ENCODE peak calls at places on chromosomes 7 and 10, in seven cellular contexts. T is ovary, L is adrenal gland, Y is astrocyte of the spinal cord, H is AG04449, M is endodermal cell, K is AG09309. N is an unnamed sample.

GRCh38 chr7:150830957-150831356 is 21.4 kb upstream of the AOC1 start:
- DNase-seq in T (no peak), L (no peak), Y (no peak), H (no peak), M (no peak), K (no peak), N (no peak)

GRCh38 chr7:70696139-70696782 is 435.7 kb upstream of the GALNT17 start:
- DNase-seq in T (no peak), L (no peak), Y (peak; percentile 59), H (no peak), M (no peak), K (no peak), N (no peak)

GRCh38 chr7:2209146-2209960 is 23.4 kb downstream of the MAD1L1 start:
- DNase-seq in T (peak; percentile 89), L (peak; percentile 74), Y (peak; percentile 62), H (no peak), M (peak; percentile 95), K (peak; percentile 29), N (peak; percentile 41)

GRCh38 chr10:75878586-75878985 is 447.2 kb downstream of the LRMDA start:
- DNase-seq in T (no peak), L (no peak), Y (no peak), H (no peak), M (no peak), K (no peak), N (no peak)

GRCh38 chr10:24255907-24256306 is 47.0 kb downstream of the KIAA1217 start:
- DNase-seq in T (no peak), L (peak; percentile 49), Y (peak; percentile 24), H (no peak), M (no peak), K (no peak), N (no peak)

GRCh38 chr7:7212612-7213011 is 30.3 kb downstream of the C1GALT1 start:
- DNase-seq in T (no peak), L (no peak), Y (no peak), H (no peak), M (no peak), K (no peak), N (no peak)

GRCh38 chr7:16891874-16892620 is 10.3 kb upstream of the AGR3 start:
- DNase-seq in T (no peak), L (no peak), Y (no peak), H (no peak), M (no peak), K (no peak), N (no peak)

GRCh38 chr10:98556061-98556460 is 109.3 kb upstream of the HPS1 start:
- DNase-seq in T (no peak), L (no peak), Y (no peak), H (no peak), M (no peak), K (no peak), N (no peak)

GRCh38 chr7:19713676-19714075 is 4.8 kb upstream of the POLR1F start:
- DNase-seq in T (no peak), L (peak; percentile 19), Y (peak; percentile 55), H (peak; percentile 2), M (peak; percentile 67), K (peak; percentile 4), N (no peak)

GRCh38 chr7:128084896-128085608 is 53.8 kb upstream of the LRRC4 start:
- DNase-seq in T (no peak), L (peak; percentile 93), Y (peak; percentile 29), H (peak; percentile 37), M (no peak), K (no peak), N (no peak)

GRCh38 chr7:35805876-35806275 is 5.0 kb downstream of the SEPTIN7 start:
- DNase-seq in T (no peak), L (no peak), Y (no peak), H (no peak), M (no peak), K (no peak), N (no peak)

GRCh38 chr10:27794157-27794556 is 48.5 kb upstream of the MKX start:
- DNase-seq in T (no peak), L (no peak), Y (no peak), H (no peak), M (peak; percentile 50), K (no peak), N (no peak)
- TF ChIP-seq CTCF in T (no peak), L (no peak), Y (no peak), H (peak; percentile 12), M (peak; percentile 59), K (no peak), N (no peak)

DNA sequence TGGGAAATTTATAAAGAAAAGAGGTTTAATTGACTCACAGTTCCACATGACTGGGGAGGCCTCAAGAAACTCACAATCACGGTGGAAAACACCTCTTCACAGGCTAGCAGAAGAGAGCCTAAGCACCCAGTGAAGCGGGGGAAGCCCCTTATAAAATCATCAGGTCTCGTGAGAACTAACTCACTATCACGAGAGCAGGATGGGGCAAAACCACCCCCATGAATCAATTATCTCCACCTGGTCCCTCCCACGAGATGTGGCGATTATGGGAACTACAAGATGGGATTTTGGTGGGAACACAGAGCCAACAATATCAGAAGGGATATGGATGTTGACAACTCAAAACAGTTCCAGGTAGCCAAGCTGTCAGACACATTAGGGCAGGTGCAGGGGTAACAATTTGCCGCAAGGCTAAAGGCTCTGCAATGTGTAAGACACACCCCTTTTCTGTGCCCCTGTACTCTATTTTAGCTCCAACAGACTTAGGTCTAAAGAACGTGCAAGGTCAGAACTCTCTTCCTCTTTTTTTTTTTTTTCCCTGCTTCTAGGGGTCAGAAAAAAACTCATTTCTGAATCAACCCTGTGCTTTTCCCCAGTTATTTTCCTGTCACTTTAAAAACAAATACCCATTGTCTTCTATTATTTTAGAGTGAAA is 30.7 kb upstream of the RBM20 start:
- DNase-seq in T (no peak), L (no peak), Y (no peak), H (no peak), M (no peak), K (no peak), N (no peak)
- TF ChIP-seq CTCF in T (no peak), L (no peak), Y (no peak), H (no peak), M (peak; percentile 27), K (no peak), N (no peak)

GRCh38 chr7:158409816-158410330 is 177.8 kb downstream of the PTPRN2 start:
- DNase-seq in T (no peak), L (no peak), Y (no peak), H (no peak), M (peak; percentile 26), K (no peak), N (no peak)

GRCh38 chr7:158406817-158407216 is 180.8 kb downstream of the PTPRN2 start:
- DNase-seq in T (no peak), L (no peak), Y (no peak), H (no peak), M (no peak), K (no peak), N (no peak)

GRCh38 chr7:158409120-158409519 is 178.5 kb downstream of the PTPRN2 start:
- DNase-seq in T (no peak), L (no peak), Y (no peak), H (no peak), M (no peak), K (no peak), N (no peak)

GRCh38 chr7:158406364-158406763 is 181.3 kb downstream of the PTPRN2 start:
- DNase-seq in T (no peak), L (no peak), Y (no peak), H (no peak), M (no peak), K (no peak), N (no peak)

GRCh38 chr7:158407581-158408331 is 179.9 kb downstream of the PTPRN2 start:
- DNase-seq in T (no peak), L (no peak), Y (peak; percentile 34), H (no peak), M (no peak), K (no peak), N (no peak)
- TF ChIP-seq CTCF in T (no peak), L (peak; percentile 20), Y (peak; percentile 20), H (no peak), M (peak; percentile 82), K (no peak), N (no peak)

DNA sequence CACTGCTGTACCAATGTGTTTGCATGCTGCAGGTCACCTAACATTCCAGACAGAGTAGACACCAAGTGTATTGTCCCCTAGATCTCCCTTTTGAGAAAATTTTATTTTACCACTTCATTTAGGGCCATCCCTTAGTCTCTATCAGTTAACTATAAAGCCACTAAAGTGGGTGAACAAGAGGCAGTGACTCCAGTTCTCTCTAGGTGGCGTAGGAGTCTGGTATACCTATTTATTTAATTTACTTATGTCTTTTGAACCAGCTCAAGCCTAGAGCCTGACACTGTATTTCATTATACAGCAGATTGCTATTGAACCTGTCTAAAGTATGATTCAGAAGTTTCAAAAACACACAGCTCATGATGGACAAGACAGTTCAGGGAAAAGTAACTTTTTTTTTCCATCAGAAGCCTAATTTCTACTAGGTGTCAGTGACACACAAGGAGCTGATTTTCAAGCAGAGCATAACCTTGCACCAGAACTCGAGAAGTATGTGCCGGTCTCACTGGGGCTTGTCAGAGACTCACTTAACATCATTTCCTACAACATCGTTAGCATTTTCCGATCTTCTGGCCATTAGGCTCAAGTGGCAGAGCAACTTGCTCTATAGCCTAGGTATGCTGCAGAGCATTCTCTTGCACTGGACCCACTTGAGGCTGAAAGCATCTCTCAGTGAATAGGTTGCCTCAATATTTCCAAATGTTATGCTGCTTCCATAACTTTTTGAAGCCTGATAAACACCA is 175.4 kb downstream of the CDC14C start:
- DNase-seq in T (no peak), L (no peak), Y (no peak), H (no peak), M (peak; percentile 61), K (no peak), N (no peak)
- TF ChIP-seq CTCF in T (no peak), L (no peak), Y (no peak), H (no peak), M (peak; percentile 76), K (no peak), N (no peak)

DNA sequence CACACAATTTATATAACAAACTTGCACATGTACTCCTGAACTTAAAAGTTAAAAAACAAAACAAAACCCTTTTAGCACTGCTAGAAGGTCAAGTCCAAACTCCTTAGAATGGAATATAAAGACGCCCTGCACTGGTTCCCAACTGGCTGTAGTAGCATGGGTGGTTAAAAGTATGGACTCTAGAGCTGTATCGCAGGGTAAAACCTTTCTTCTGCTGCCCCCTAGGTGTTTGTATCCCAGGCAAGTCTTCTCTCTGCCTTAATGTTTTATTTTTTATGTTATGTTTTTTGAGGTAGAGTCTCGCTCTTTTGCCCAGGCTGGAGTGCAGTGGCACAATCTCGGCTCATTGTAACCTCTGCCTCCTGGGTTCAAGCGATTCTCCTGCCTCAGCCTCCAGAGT is 35.2 kb downstream of the LSMEM1 start:
- DNase-seq in T (no peak), L (no peak), Y (no peak), H (no peak), M (peak; percentile 33), K (no peak), N (no peak)
- TF ChIP-seq CTCF in T (no peak), L (no peak), Y (no peak), H (no peak), M (peak; percentile 48), K (peak; percentile 1), N (no peak)

N was measured in CD14-positive monocyte.